ENCODE peak calls at places on chromosomes 2 and 18, in five cellular contexts. W is K562, Q is H1, G is HepG2, L is GM12878. T is an unnamed sample.

GRCh38 chr2:159516241-159516758 is 100.0 kb downstream of the BAZ2B start:
- DNase-seq in L (peak; percentile 45), W (peak; percentile 20), Q (no peak), G (peak; percentile 35), T (peak; percentile 78)

GRCh38 chr2:177391822-177392372 is 676 bp upstream of the AGPS start:
- DNase-seq in Q (no peak), G (no peak), W (no peak), L (no peak), T (no peak)

GRCh38 chr18:75235891-75236290 is 25.3 kb downstream of the TSHZ1 start:
- DNase-seq in G (no peak), Q (no peak), W (no peak), L (no peak), T (no peak)

GRCh38 chr2:104434363-104434792 is 419.5 kb upstream of the POU3F3 start:
- DNase-seq in W (no peak), L (peak; percentile 7), Q (peak; percentile 53), G (no peak), T (no peak)

GRCh38 chr2:26279886-26280285 is 35.1 kb downstream of the HADHB start:
- DNase-seq in L (no peak), G (no peak), W (no peak), Q (no peak), T (no peak)

GRCh38 chr2:153388246-153388645 is 90.3 kb downstream of the RPRM start:
- DNase-seq in Q (no peak), L (no peak), W (no peak), G (no peak), T (no peak)

GRCh38 chr2:222057249-222058073 is 241.3 kb downstream of the PAX3 start:
- DNase-seq in W (peak; percentile 25), L (no peak), Q (no peak), G (no peak), T (no peak)

GRCh38 chr2:113876503-113877387 is 13.1 kb upstream of the ACTR3 start:
- DNase-seq in W (peak; percentile 37), G (peak; percentile 98), L (no peak), Q (no peak), T (peak; percentile 64)

GRCh38 chr2:134493797-134494196 is 225.0 kb downstream of the TMEM163 start:
- DNase-seq in Q (no peak), W (no peak), G (no peak), L (no peak), T (no peak)

GRCh38 chr2:550860-551259 is 126.3 kb downstream of the TMEM18 start:
- DNase-seq in Q (no peak), L (no peak), W (no peak), G (no peak), T (no peak)

DNA sequence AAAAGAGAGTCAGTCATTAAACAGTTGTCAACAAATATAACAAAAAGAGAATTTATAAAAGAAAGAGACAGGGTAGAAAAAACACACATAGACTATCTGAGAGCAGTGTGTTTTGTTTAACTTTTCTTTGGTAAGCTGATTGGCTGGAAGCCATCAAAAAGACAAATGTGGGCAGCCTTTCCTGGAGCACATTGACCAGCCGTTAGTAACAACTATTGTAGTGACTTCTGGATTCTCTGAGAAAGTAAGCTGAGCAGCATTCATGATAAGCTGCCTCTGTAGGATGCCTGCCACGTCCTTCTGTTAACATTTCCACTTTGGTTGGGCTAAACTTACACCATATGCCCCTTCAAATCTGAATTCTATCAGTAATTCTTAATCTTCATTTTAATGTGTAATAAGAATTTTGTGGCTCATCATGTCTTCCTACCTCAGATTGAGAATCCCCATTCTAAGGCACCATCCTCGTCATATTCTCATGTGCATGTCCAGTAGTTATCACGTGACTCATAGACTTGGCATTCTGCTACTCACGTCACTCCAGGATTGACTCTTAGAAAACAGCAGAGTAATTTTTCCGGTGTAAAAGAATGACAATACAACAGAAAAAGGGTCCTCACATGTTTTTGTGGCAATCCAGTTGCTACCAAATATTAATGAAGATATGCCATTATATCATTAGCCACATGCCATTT is 43.4 kb upstream of the DNAJC10 start:
- DNase-seq in G (no peak), L (no peak), W (no peak), Q (no peak), T (peak; percentile 23)
- TF ChIP-seq SP1 in G (no peak), L (no peak), W (no peak), Q (no peak), T (no peak)

GRCh38 chr2:20647211-20647610 is 3.7 kb downstream of the HS1BP3 start:
- DNase-seq in W (no peak), L (no peak), Q (no peak), G (no peak), T (no peak)

GRCh38 chr2:20649586-20650375 is 1.1 kb downstream of the HS1BP3 start:
- DNase-seq in G (no peak), L (no peak), Q (no peak), W (no peak), T (no peak)

GRCh38 chr2:20648831-20649230 is 2.1 kb downstream of the HS1BP3 start:
- DNase-seq in Q (no peak), G (no peak), L (no peak), W (no peak), T (no peak)

GRCh38 chr2:20647764-20648164 is 3.1 kb downstream of the HS1BP3 start:
- DNase-seq in L (no peak), Q (no peak), W (no peak), G (no peak), T (no peak)

GRCh38 chr2:20648207-20648606 is 2.7 kb downstream of the HS1BP3 start:
- DNase-seq in G (no peak), W (no peak), Q (no peak), L (no peak), T (no peak)
- H3K4me2 ChIP-seq in G (peak overlapping the region; percentile 39), W (no peak overlapping the region), Q (no peak overlapping the region), L (no peak overlapping the region), T (no peak overlapping the region)

GRCh38 chr2:42118759-42119569 is 50.2 kb upstream of the EML4 start:
- DNase-seq in Q (no peak), W (no peak), G (no peak), L (no peak), T (no peak)
- TF ChIP-seq SP1 in Q (no peak), W (no peak), G (no peak), L (no peak), T (no peak)

GRCh38 chr2:31353121-31353520 is 61.4 kb downstream of the XDH start:
- DNase-seq in G (no peak), Q (no peak), W (no peak), L (no peak), T (no peak)
- H3K4me2 ChIP-seq in G (no peak overlapping the region), Q (no peak overlapping the region), W (no peak overlapping the region), L (no peak overlapping the region), T (no peak overlapping the region)

GRCh38 chr18:26745288-26745975 is 120.1 kb downstream of the AQP4 start:
- DNase-seq in G (no peak), L (no peak), Q (no peak), W (no peak), T (no peak)
- TF ChIP-seq SP1 in G (no peak), L (no peak), Q (no peak), W (no peak), T (no peak)

DNA sequence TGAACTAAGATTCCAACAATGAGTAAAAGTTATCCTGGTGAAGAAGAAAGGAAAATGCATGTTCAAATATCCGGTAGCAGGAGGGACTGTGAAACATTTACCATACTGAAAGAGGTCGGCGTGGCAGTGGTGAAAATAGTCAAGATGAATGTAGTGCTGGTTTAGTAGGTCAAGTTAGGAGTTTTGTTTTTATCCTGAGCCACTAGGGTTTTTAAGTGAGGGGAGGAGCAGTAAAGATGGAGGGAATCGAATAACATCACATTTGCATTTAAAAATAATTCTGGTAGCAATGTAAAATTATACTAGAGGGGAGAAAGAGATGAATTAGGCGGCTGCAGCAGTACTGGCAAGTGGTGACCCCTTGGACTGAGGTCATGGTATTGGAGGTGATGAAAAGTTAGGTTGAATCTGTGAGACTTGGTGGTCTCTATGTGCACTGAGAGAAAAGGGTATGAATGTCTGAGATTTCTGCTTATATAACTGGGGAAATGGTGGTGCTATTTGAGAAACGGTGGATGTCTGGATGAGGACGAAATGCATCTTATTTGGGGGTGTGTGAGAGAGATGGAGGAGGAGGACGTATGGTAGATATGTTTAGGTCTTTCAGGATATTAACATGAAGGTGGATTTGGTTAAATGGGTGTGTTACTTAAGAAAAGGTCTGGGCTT is 5.9 kb downstream of the VAPA start:
- DNase-seq in G (no peak), W (no peak), L (no peak), Q (no peak), T (no peak)
- H3K4me2 ChIP-seq in G (peak overlapping the region; percentile 44), W (peak overlapping the region; percentile 80), L (peak overlapping the region; percentile 71), Q (peak overlapping the region; percentile 24), T (no peak overlapping the region)

DNA sequence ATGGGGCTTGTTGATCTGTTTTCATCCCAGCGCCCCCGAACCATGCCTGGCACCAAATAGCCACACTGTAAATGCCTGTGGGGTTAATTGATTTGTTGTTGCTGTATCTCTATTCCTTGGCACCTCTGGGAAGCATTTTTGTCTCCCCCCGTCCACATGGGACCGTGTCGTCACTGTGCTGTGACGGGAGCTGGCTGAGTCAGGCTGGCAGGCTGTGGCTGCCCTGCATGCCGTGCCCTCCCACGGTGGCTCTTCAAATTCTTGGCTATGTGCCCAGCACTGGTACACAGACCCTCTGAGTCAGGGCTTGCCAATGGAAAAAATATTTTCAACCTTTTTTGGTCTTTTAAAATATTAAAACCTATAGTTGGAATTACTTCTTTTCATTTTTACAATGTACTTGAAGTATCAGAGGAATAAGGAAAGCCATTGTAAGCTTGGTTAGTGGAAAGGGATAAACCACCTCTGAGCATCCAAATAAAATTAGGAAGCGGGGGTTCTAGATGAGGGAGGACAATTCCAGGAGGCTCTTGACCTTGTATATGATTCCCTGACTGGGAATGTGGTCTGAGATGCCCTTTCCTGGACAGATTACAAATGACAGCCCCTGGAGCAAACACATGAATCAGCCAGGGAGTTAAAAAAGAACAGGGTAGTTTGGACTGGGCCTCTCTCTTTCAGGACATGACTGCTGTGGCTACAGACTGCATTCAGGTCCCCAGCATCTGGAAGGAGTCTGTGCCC is 59.4 kb downstream of the DGKD start:
- DNase-seq in G (peak; percentile 29), W (no peak), Q (peak; percentile 22), L (no peak), T (peak; percentile 83)
- TF ChIP-seq SP1 in G (no peak), W (no peak), Q (no peak), L (no peak), T (peak; percentile 76)

GRCh38 chr2:10712186-10712809 is 9.1 kb upstream of the ATP6V1C2 start:
- DNase-seq in Q (peak; percentile 47), W (peak; percentile 21), L (no peak), G (no peak), T (no peak)
- H3K4me2 ChIP-seq in Q (no peak overlapping the region), W (no peak overlapping the region), L (no peak overlapping the region), G (peak overlapping the region; percentile 43), T (no peak overlapping the region)

GRCh38 chr2:11910971-11911370 is 164.5 kb downstream of the LPIN1 start:
- DNase-seq in L (no peak), W (no peak), G (no peak), Q (no peak), T (no peak)

GRCh38 chr2:11915650-11916049 is 169.2 kb downstream of the LPIN1 start:
- DNase-seq in Q (no peak), W (peak; percentile 23), L (no peak), G (no peak), T (no peak)

GRCh38 chr2:11912980-11913379 is 166.5 kb downstream of the LPIN1 start:
- DNase-seq in G (no peak), L (no peak), Q (no peak), W (no peak), T (no peak)

GRCh38 chr2:11919953-11920352 is 173.5 kb downstream of the LPIN1 start:
- DNase-seq in G (no peak), W (no peak), Q (no peak), L (no peak), T (no peak)

DNA sequence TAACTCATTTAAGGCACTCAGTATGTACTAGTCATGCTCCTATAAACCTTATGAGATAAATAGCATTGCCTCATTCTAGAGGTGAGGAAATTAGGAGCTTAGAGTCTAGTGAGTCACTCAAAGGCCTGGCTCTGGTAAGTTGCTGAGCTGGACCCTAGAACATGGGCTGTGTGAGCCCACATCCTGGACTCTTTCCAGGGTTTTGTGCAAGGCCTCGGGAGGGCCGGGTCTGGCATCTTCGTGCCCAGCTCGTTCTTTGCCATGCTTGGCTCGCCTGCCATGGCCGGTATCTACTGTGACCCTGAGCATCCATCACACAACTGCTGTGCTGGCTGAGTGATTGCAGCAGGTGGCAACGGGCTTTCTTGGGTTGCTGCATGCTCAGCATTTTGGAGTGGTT is 168.0 kb downstream of the LPIN1 start:
- DNase-seq in Q (no peak), G (no peak), W (no peak), L (no peak), T (no peak)
- TF ChIP-seq SP1 in Q (no peak), G (no peak), W (no peak), L (no peak), T (no peak)

T was measured in HCT116.